ENCODE peak calls at places on chromosomes 3 and 15, in nine cellular contexts. N, F, A, P, C, U, Y, L and X are unnamed samples.
A peak's percentile ranks its signal among the peaks of the same experiment; 100 is the strongest.

GRCh38 chr15:59154268-59154667 is 49.3 kb downstream of the CCNB2 start:
- DNase-seq in N (no peak), F (no peak), A (no peak), P (no peak), C (no peak), U (no peak), Y (no peak), L (no peak), X (no peak)

GRCh38 chr3:32593903-32594525 is 23.4 kb upstream of the DYNC1LI1 start:
- DNase-seq in N (no peak), F (no peak), A (no peak), P (no peak), C (peak; percentile 56), U (no peak), Y (no peak), L (no peak), X (no peak)

GRCh38 chr15:56031836-56032235 is 38.4 kb upstream of the NEDD4 start:
- DNase-seq in N (no peak), F (no peak), A (no peak), P (no peak), C (no peak), U (no peak), Y (no peak), L (no peak), X (no peak)

GRCh38 chr3:181510500-181510899 is 201.2 kb upstream of the SOX2 start:
- DNase-seq in N (no peak), F (no peak), A (no peak), P (no peak), C (no peak), U (no peak), Y (no peak), L (no peak), X (no peak)

GRCh38 chr15:63079938-63080626 is 37.5 kb downstream of the TPM1 start:
- DNase-seq in N (no peak), F (peak; percentile 12), A (no peak), P (no peak), C (peak; percentile 78), U (no peak), Y (no peak), L (no peak), X (no peak)

GRCh38 chr3:149152420-149152819 is 23.0 kb downstream of the HPS3 start:
- DNase-seq in N (no peak), F (no peak), A (no peak), P (no peak), C (peak; percentile 69), U (no peak), Y (no peak), L (no peak), X (no peak)

GRCh38 chr3:133531981-133532380 is 41.5 kb upstream of the CDV3 start:
- DNase-seq in N (no peak), F (no peak), A (no peak), P (no peak), C (peak; percentile 96), U (no peak), Y (no peak), L (no peak), X (no peak)

GRCh38 chr3:20340324-20340928 is 154.4 kb upstream of the SGO1 start:
- DNase-seq in N (peak; percentile 51), F (peak; percentile 38), A (peak; percentile 72), P (peak; percentile 48), C (peak; percentile 50), U (peak; percentile 91), Y (peak; percentile 72), L (peak; percentile 23), X (peak; percentile 84)

GRCh38 chr3:35709691-35710090 is 70.4 kb downstream of the ARPP21 start:
- DNase-seq in N (no peak), F (no peak), A (no peak), P (no peak), C (no peak), U (no peak), Y (no peak), L (no peak), X (no peak)

GRCh38 chr3:33076952-33077351 is 20.0 kb downstream of the GLB1 start:
- DNase-seq in N (no peak), F (no peak), A (no peak), P (no peak), C (no peak), U (no peak), Y (no peak), L (no peak), X (no peak)

GRCh38 chr3:129890125-129890524 is 3.4 kb downstream of the TMCC1 start:
- DNase-seq in N (no peak), F (no peak), A (peak; percentile 33), P (no peak), C (no peak), U (no peak), Y (no peak), L (no peak), X (no peak)

GRCh38 chr3:5332270-5332956 is 144.9 kb downstream of the EDEM1 start:
- DNase-seq in N (no peak), F (no peak), A (no peak), P (no peak), C (no peak), U (no peak), Y (no peak), L (no peak), X (no peak)

GRCh38 chr3:9014189-9014588 is 50.9 kb upstream of the RAD18 start:
- DNase-seq in N (no peak), F (no peak), A (no peak), P (no peak), C (peak; percentile 28), U (no peak), Y (peak; percentile 6), L (no peak), X (no peak)

GRCh38 chr3:142976621-142977398 is 13.3 kb upstream of the PAQR9 start:
- DNase-seq in N (peak; percentile 26), F (peak; percentile 61), A (peak; percentile 80), P (no peak), C (peak; percentile 96), U (no peak), Y (peak; percentile 96), L (no peak), X (peak; percentile 99)

GRCh38 chr3:148604270-148605085 is 93.2 kb upstream of the AGTR1 start:
- DNase-seq in N (no peak), F (no peak), A (no peak), P (no peak), C (peak; percentile 28), U (no peak), Y (peak; percentile 49), L (no peak), X (no peak)

GRCh38 chr3:171459130-171459941 is 869 bp downstream of the TNIK start:
- DNase-seq in N (peak; percentile 76), F (no peak), A (peak; percentile 43), P (peak; percentile 73), C (peak; percentile 36), U (peak; percentile 70), Y (peak; percentile 13), L (no peak), X (peak; percentile 64)

DNA sequence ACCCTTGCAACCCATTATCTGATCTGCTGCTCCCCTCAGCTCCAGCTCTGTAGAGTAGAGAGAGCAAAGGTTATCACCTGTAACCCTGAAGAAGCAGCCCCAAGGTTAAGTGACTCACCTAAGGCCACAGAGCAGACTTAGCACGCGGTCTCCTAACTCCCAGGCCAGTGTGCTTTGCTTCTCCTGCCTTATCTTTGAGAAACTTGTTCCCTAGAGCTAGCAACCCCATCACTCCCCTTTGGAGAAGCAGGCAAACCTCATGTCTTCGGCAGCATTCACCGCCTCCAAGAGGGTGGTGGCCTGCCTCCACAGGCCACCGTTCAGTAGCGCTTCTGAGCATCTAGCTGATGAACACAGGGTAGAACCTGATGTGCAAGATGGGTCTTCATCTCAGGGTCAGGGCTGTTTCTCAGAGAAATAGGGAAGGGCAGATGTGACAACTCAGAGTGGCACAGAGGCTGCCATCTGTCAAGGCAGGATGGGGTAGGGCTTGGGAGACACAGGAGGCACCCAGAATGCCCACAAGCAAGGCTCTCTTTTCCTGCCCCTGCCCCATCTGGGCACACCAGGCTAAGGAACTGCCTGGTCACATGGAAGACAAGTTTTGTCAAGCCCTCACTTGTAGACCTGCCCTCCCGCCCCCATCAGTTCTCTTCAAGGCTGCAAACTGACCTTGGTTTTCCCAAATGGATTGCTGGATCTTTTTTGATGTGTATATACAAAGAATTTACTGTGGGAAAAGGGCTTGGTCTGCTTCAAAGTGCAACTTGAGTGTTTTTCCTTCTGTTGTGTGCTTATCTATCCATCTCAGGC is 34.9 kb upstream of the CLK3 start:
- DNase-seq in N (no peak), F (no peak), A (no peak), P (no peak), C (no peak), U (no peak), Y (no peak), L (no peak), X (no peak)
- TF ChIP-seq POLR2A in N (no peak), F (no peak), A (no peak), P (no peak), C (no peak), U (no peak), Y (no peak), L (peak; percentile 20), X (no peak)

DNA sequence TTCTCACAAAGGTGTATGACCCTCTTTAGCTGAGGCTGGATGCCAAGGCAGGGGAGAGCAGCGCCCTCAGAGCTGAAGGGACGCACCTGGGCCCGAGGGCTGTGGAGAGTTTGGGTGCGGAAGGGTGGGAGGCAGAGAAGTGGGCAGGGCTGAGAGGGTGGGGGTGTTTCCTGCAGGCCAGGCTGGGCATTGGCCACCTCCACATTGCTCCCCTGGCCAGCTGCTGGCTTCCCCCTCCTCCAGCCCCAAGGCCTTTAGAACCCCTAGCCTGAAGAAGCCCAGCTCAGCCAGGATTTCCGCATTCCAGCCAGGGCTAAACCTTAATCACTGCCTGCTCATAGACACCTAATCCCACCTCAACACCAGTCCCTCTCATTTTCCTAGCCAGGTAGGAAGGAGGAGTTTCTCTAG is 7.5 kb downstream of the NT5DC2 start:
- DNase-seq in N (no peak), F (no peak), A (peak; percentile 24), P (no peak), C (no peak), U (no peak), Y (no peak), L (no peak), X (no peak)
- TF ChIP-seq POLR2A in N (no peak), F (no peak), A (no peak), P (no peak), C (no peak), U (no peak), Y (no peak), L (no peak), X (no peak)

DNA sequence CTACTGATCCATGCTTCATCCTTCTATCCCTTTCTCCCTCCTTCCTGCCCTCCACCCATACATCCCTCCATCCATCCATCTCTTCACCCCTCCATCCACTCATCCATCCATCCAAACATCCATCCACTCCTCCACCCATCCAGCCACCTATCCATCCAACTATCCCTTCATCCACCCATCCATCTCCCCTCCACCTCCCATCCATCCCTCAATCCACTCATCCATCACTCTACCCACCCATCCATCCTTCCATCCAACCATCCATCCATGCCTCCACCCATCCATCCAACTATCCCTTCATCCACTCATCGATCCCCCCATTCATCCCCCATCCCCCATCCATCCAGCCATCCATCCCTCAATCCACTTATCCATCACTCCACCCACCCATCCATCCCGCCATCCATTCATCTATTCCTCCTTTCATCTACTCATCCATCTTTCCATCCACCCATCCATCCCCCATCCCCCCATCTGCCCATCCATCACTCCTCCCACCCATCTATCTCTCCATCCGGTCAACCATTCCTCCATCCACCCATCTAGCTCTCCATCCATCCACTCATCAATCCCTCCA is 132.4 kb upstream of the IQSEC1 start:
- DNase-seq in N (no peak), F (no peak), A (no peak), P (no peak), C (no peak), U (no peak), Y (no peak), L (no peak), X (no peak)
- TF ChIP-seq POLR2A in N (no peak), F (no peak), A (no peak), P (no peak), C (no peak), U (no peak), Y (no peak), L (no peak), X (no peak)

GRCh38 chr3:112561085-112561692 is 573 bp downstream of the ATG3 start:
- DNase-seq in N (peak; percentile 80), F (peak; percentile 64), A (peak; percentile 67), P (peak; percentile 92), C (peak; percentile 87), U (peak; percentile 82), Y (peak; percentile 84), L (peak; percentile 35), X (peak; percentile 84)
- TF ChIP-seq POLR2A in N (no peak), F (no peak), A (no peak), P (no peak), C (peak; percentile 43), U (no peak), Y (no peak), L (no peak), X (no peak)